ENCODE peak calls at places on chromosome 15, in four cellular contexts. H is fibroblast of lung, D is adrenal gland, B is esophagus muscularis mucosa. N is an unnamed sample. For H3K36me3, the result is how much of the 10 kb centered on the place peaks cover.

GRCh38 chr15:36426696-36427095 is 152.7 kb upstream of the CDIN1 start:
- DNase-seq in H (no peak), D (no peak), B (no peak), N (no peak)

GRCh38 chr15:37102315-37103021 is 2.1 kb upstream of the MEIS2 start:
- DNase-seq in H (peak), D (peak), B (no peak), N (no peak)

GRCh38 chr15:27655063-27655462 is 444.1 kb downstream of the OCA2 start:
- DNase-seq in H (no peak), D (no peak), B (no peak), N (no peak)

GRCh38 chr15:67606742-67607141 is 64.2 kb downstream of the MAP2K5 start:
- DNase-seq in H (no peak), D (no peak), B (no peak), N (no peak)

GRCh38 chr15:51184637-51185036 is 89.9 kb upstream of the TNFAIP8L3 start:
- DNase-seq in H (no peak), D (no peak), B (no peak), N (no peak)

GRCh38 chr15:72492733-72493132 is 18.6 kb downstream of the ARIH1 start:
- DNase-seq in H (no peak), D (no peak), B (no peak), N (no peak)

GRCh38 chr15:76342382-76343201 is 6.0 kb downstream of the ISL2 start:
- DNase-seq in H (no peak), D (no peak), B (no peak), N (no peak)

GRCh38 chr15:76987896-76988860 is 6.7 kb upstream of the PSTPIP1 start:
- DNase-seq in H (no peak), D (peak), B (no peak), N (no peak)

GRCh38 chr15:62110000-62110851 is 43.4 kb downstream of the C2CD4A start:
- DNase-seq in H (peak), D (peak), B (peak), N (peak)

DNA sequence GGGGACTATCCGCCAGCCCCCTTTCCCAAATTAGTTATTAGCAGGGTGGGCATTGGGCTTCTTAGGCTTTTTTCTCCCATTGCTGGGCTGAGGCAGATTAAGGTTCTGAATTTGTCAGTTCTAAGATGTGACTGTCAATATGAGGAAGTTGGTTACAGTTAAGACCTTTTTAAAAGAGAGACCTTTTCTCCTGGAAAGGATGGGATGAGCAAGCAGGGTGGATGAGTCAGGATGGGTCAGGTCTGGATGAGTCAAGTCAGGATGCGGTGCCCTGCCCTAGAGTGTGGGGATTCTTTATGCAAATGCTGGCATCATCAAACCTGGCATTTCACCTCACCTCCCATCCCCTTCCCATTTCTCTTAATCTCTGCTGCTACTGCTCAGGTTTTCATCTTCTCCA is 1.9 kb downstream of the AEN start:
- DNase-seq in H (peak), D (peak), B (no peak), N (peak)
- H3K4me3 ChIP-seq in H (peak), D (no peak), B (no peak), N (peak)

GRCh38 chr15:83554558-83554957 is 99.4 kb upstream of the ADAMTSL3 start:
- DNase-seq in H (no peak), D (no peak), B (no peak), N (no peak)

GRCh38 chr15:83556068-83556467 is 97.9 kb upstream of the ADAMTSL3 start:
- DNase-seq in H (no peak), D (no peak), B (no peak), N (no peak)

GRCh38 chr15:83556754-83557153 is 97.2 kb upstream of the ADAMTSL3 start:
- DNase-seq in H (no peak), D (no peak), B (peak), N (no peak)

GRCh38 chr15:83558146-83558545 is 95.8 kb upstream of the ADAMTSL3 start:
- DNase-seq in H (no peak), D (no peak), B (no peak), N (no peak)

GRCh38 chr15:83555383-83555782 is 98.5 kb upstream of the ADAMTSL3 start:
- DNase-seq in H (no peak), D (no peak), B (no peak), N (no peak)
- H3K36me3 ChIP-seq in H (under half), D (under half), B (under half), N (under half)

GRCh38 chr15:99452728-99453643 is 112.8 kb upstream of the MEF2A start:
- DNase-seq in H (peak), D (peak), B (peak), N (peak)
- H3K4me3 ChIP-seq in H (no peak), D (no peak), B (peak), N (peak)

DNA sequence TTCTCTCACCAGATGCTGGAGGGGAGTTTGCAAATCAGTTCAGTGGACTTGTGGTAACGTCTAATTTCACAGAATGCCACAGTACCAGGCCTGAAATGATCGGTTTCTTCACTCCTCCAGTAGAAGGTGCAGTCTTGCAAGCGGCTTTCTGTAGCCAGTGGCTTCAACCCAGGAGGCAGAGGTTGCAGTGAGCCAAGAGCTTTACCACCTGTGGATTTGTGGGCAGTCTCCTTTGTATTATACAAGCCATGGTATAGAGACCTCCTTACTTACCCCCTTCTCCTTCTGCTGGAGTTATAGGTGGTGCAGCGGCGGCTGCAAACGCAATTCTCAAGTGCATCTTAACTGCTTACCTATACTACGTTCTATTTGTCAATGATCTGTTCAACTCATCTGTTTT is 17.6 kb downstream of the EIF2AK4 start:
- DNase-seq in H (no peak), D (no peak), B (no peak), N (no peak)
- H3K36me3 ChIP-seq in H (under half), D (under half), B (under half), N (under half)

DNA sequence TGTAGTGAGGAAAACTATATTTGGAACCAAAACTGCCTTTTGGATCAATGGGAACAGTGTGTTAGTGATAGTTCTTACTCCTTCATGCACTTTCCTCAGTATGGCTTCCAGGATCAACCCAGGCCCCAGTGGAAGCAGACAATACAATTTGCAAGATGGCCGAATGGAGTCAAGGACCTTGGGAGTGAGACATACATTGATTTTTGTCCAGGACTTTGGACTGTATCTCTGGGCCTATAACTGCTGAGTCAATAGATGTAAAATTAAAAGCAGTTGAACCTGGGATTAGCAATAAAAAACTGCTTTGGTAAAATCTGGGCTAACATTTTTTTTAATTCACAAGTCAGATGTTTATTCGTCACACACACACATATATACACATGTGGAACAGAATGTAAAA is 1.8 kb downstream of the ARRDC4 start:
- DNase-seq in H (no peak), D (no peak), B (no peak), N (no peak)
- H3K4me3 ChIP-seq in H (peak), D (no peak), B (peak), N (peak)

DNA sequence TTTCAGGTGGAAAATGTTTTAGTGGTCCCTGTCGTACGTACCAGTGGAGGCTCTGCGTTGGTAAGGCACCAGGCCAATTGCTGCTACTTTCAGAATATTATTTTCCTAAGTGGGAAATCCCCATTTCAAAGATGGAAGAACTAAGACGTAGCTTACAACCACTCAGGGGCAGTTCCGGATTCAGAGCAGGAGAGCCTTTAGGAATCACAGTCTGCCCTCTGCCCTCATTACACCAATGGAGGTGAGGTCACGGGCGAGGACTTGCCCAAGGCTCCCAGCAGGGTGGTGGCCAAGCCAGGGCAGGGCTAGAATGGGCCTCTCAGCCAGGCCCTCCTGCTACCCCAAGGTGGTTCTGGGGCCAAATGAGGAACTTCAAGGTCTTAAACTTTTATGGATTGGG is 72.6 kb downstream of the RASGRF1 start:
- DNase-seq in H (no peak), D (no peak), B (no peak), N (no peak)
- H3K36me3 ChIP-seq in H (under half), D (under half), B (under half), N (under half)

DNA sequence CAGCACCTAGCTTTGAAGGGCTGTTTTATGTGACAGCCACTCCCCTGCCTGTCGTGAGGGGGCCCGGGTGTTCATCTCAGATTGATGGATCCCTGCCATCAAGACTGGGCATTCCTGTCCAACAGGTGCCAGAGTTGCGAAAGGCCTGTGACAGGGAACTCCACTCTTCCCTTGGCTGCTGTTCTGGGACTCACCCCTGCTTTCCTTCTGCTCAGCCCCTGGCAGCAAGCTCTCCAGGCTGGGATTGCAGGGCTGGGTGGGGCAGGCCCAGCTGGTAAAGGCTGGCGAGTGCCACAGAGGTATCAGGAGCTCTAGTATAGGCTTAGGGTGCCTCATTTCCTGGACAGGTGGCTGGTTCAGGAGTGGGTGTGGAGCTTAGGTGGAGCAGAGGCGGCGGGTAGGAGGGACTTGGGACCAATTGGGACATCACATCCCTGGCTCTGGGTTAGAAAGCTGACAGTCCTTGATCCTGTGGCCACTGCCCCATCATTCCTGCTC is at the start of gene PLA2G4B:
- DNase-seq in H (no peak), D (no peak), B (no peak), N (no peak)
- H3K4me3 ChIP-seq in H (no peak), D (no peak), B (no peak), N (no peak)

GRCh38 chr15:44569316-44569715 is 32.4 kb downstream of the EIF3J start:
- DNase-seq in H (no peak), D (no peak), B (no peak), N (no peak)

GRCh38 chr15:44568338-44568737 is 31.4 kb downstream of the EIF3J start:
- DNase-seq in H (no peak), D (no peak), B (no peak), N (no peak)

GRCh38 chr15:44566176-44566575 is 29.2 kb downstream of the EIF3J start:
- DNase-seq in H (no peak), D (peak), B (no peak), N (no peak)

GRCh38 chr15:44565387-44566169 is 28.6 kb downstream of the EIF3J start:
- DNase-seq in H (no peak), D (no peak), B (no peak), N (no peak)
- H3K36me3 ChIP-seq in H (under half), D (under half), B (half or more), N (half or more)

GRCh38 chr15:48641416-48641815 is 4.1 kb downstream of the FBN1 start:
- DNase-seq in H (no peak), D (no peak), B (no peak), N (peak)

GRCh38 chr15:48642795-48643194 is 2.7 kb downstream of the FBN1 start:
- DNase-seq in H (no peak), D (no peak), B (no peak), N (no peak)

GRCh38 chr15:48637639-48638038 is 7.9 kb downstream of the FBN1 start:
- DNase-seq in H (no peak), D (no peak), B (no peak), N (no peak)

GRCh38 chr15:48636511-48636910 is 9.0 kb downstream of the FBN1 start:
- DNase-seq in H (peak), D (no peak), B (no peak), N (peak)

DNA sequence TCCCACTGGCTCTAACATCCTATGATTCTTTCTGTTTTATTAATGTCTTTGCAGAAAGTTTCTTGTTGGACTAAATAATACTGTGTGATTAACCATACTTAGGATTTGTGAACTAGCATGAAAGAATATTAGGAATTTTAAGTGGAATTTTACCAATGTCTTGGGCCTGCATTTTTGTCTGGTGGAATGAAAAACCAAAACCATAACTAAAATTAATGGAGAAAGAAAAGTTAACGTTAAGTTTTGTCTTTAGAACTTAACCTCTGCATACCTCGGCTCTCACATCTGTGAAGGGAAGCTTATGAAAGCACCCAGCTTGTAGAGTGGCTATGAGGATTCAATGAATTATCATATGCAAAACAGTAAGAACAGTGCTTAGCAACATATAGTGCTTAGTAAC is 6.5 kb downstream of the FBN1 start:
- DNase-seq in H (peak), D (no peak), B (no peak), N (no peak)
- H3K4me3 ChIP-seq in H (no peak), D (no peak), B (no peak), N (no peak)

DNA sequence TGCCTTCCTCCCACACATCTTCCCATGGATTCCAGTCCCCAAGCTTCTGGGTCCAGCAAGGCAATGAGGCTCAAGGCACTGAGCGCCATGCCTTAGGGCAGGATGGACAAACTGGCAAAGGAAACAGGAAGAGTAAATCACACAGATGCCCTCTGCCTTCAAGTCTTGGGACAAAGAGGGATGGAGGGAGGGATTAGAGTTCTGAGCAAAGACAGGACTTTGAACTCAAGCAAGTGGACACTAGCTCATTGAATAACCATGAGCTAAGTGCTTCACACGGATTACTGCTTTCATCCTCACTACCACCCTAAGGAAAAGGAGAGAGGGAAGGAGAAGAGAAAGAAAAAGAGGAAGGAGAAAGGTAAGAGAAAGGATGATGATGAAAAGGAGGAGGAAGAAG is 7.6 kb upstream of the THBS1 start:
- DNase-seq in H (no peak), D (no peak), B (peak), N (no peak)
- H3K36me3 ChIP-seq in H (under half), D (under half), B (under half), N (under half)

N was measured in MG63.